ENCODE peak calls at places on chromosome 13, in four cellular contexts. G is A549, F is K562, T is GM12878. X is an unnamed sample.

GRCh38 chr13:94343243-94343585 is 136.3 kb downstream of the DCT start:
- DNase-seq in G (no peak), F (no peak), T (no peak), X (no peak)

GRCh38 chr13:33053397-33054066 is 37.3 kb downstream of the KL start:
- DNase-seq in T (no peak), F (no peak), G (no peak), X (no peak)

GRCh38 chr13:107838592-107839161 is 376.7 kb downstream of the LIG4 start:
- DNase-seq in T (no peak), G (no peak), F (no peak), X (no peak)

GRCh38 chr13:49302222-49302621 is 54.5 kb downstream of the CDADC1 start:
- DNase-seq in G (no peak), T (no peak), F (no peak), X (no peak)

GRCh38 chr13:32257649-32258048 is 57.5 kb downstream of the ZAR1L start:
- DNase-seq in G (no peak), F (no peak), T (no peak), X (no peak)

GRCh38 chr13:112626124-112626523 is 38.2 kb upstream of the TUBGCP3 start:
- DNase-seq in G (no peak), T (no peak), F (no peak), X (no peak)

GRCh38 chr13:90696254-90696653 is 651.2 kb upstream of the MIR17HG start:
- DNase-seq in T (no peak), G (peak; percentile 4), F (no peak), X (no peak)

GRCh38 chr13:50011461-50011860 is 3.8 kb upstream of the KCNRG start:
- DNase-seq in T (no peak), F (no peak), G (no peak), X (no peak)

GRCh38 chr13:101523732-101524131 is 71.3 kb downstream of the ITGBL1 start:
- DNase-seq in T (no peak), F (no peak), G (no peak), X (no peak)

GRCh38 chr13:25927966-25928365 is 123.8 kb downstream of the SHISA2 start:
- DNase-seq in T (no peak), G (no peak), F (no peak), X (no peak)

GRCh38 chr13:77416666-77417212 is 89.8 kb upstream of the MYCBP2 start:
- DNase-seq in F (no peak), G (no peak), T (no peak), X (no peak)

GRCh38 chr13:99374169-99374991 is 67.2 kb upstream of the GPR183 start:
- DNase-seq in G (no peak), F (no peak), T (no peak), X (no peak)

GRCh38 chr13:49112782-49113525 is 107.2 kb upstream of the MLNR start:
- DNase-seq in F (peak; percentile 11), T (no peak), G (no peak), X (no peak)

GRCh38 chr13:65914707-65915106 is 1315.4 kb downstream of the PCDH9 start:
- DNase-seq in G (no peak), T (no peak), F (no peak), X (no peak)

GRCh38 chr13:111270765-111271164 is 49.7 kb upstream of the TEX29 start:
- DNase-seq in T (no peak), G (no peak), F (no peak), X (no peak)

GRCh38 chr13:23799945-23800344 is 89.3 kb downstream of the MIPEP start:
- DNase-seq in T (peak; percentile 84), F (no peak), G (no peak), X (no peak)

GRCh38 chr13:101838305-101838835 is 385.9 kb downstream of the ITGBL1 start:
- DNase-seq in T (no peak), G (no peak), F (no peak), X (no peak)

GRCh38 chr13:111184685-111185401 is 69.7 kb downstream of the ARHGEF7 start:
- DNase-seq in G (no peak), F (no peak), T (peak; percentile 93), X (no peak)

GRCh38 chr13:40668335-40668734 is 1.9 kb upstream of the FOXO1 start:
- DNase-seq in G (peak; percentile 47), F (peak; percentile 55), T (no peak), X (peak; percentile 51)

GRCh38 chr13:114134111-114134943 is 1.9 kb upstream of the RASA3 start:
- DNase-seq in T (no peak), F (no peak), G (no peak), X (no peak)

GRCh38 chr13:43411741-43412140 is 375.0 kb downstream of the ENOX1 start:
- DNase-seq in T (no peak), F (no peak), G (no peak), X (no peak)

GRCh38 chr13:43405457-43405856 is 381.3 kb downstream of the ENOX1 start:
- DNase-seq in G (peak; percentile 25), T (no peak), F (no peak), X (no peak)

GRCh38 chr13:43407023-43407581 is 379.7 kb downstream of the ENOX1 start:
- DNase-seq in T (no peak), G (no peak), F (no peak), X (no peak)

GRCh38 chr13:43411211-43411610 is 375.6 kb downstream of the ENOX1 start:
- DNase-seq in T (no peak), G (no peak), F (no peak), X (no peak)

GRCh38 chr13:43408274-43408673 is 378.5 kb downstream of the ENOX1 start:
- DNase-seq in G (no peak), F (no peak), T (no peak), X (no peak)
- TF ChIP-seq ESRRA in G (no peak), F (no peak), T (no peak), X (no peak)

GRCh38 chr13:105663182-105663581 is 872.3 kb downstream of the EFNB2 start:
- DNase-seq in G (no peak), T (no peak), F (no peak), X (no peak)

GRCh38 chr13:105670179-105671015 is 865.1 kb downstream of the EFNB2 start:
- DNase-seq in F (no peak), G (peak; percentile 6), T (no peak), X (no peak)

GRCh38 chr13:105660550-105660949 is 874.9 kb downstream of the EFNB2 start:
- DNase-seq in G (no peak), T (no peak), F (no peak), X (no peak)

GRCh38 chr13:105665284-105665683 is 870.2 kb downstream of the EFNB2 start:
- DNase-seq in G (no peak), T (no peak), F (no peak), X (no peak)
- TF ChIP-seq ESRRA in G (no peak), T (no peak), F (no peak), X (no peak)

GRCh38 chr13:59679239-59679638 is 484.5 kb downstream of the DIAPH3 start:
- DNase-seq in F (no peak), T (no peak), G (no peak), X (no peak)
- TF ChIP-seq ESRRA in F (no peak), T (no peak), G (no peak), X (no peak)

GRCh38 chr13:28607187-28607955 is 51.6 kb upstream of the POMP start:
- DNase-seq in G (no peak), T (peak; percentile 12), F (no peak), X (no peak)

GRCh38 chr13:28611021-28611420 is 47.9 kb upstream of the POMP start:
- DNase-seq in T (no peak), F (no peak), G (no peak), X (no peak)

GRCh38 chr13:28609381-28609780 is 49.5 kb upstream of the POMP start:
- DNase-seq in F (no peak), T (no peak), G (no peak), X (no peak)

GRCh38 chr13:28611654-28612131 is 47.2 kb upstream of the POMP start:
- DNase-seq in T (no peak), F (no peak), G (no peak), X (no peak)

DNA sequence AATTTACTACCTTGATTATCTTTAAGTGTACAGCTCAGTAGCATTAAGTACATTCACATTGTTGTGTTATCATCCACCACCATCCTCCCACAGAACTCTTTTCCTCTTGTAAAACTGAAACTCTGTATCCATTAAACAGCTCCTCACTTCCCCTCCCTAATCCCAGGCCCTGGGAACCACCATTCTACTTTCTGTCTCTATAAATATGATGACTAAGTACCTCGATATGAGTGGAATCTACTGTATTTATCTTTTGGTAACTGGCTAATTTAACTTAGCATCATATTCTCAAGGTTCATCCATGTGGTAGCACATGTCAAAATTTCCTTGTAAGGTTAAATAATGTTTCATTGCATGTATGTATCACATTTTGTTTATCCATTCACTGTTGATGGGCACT is 49.0 kb upstream of the POMP start:
- DNase-seq in G (no peak), F (no peak), T (no peak), X (no peak)
- TF ChIP-seq ESRRA in G (no peak), F (no peak), T (no peak), X (no peak)

GRCh38 chr13:83879431-83880171 is 2.7 kb downstream of the SLITRK1 start:
- DNase-seq in G (no peak), F (no peak), T (no peak), X (no peak)

GRCh38 chr13:83880275-83881027 is 1.8 kb downstream of the SLITRK1 start:
- DNase-seq in F (no peak), G (no peak), T (no peak), X (peak; percentile 13)

GRCh38 chr13:83878691-83879410 is 3.4 kb downstream of the SLITRK1 start:
- DNase-seq in T (no peak), F (no peak), G (no peak), X (peak; percentile 26)

GRCh38 chr13:83876546-83876945 is 5.7 kb downstream of the SLITRK1 start:
- DNase-seq in G (no peak), T (peak; percentile 31), F (no peak), X (no peak)

DNA sequence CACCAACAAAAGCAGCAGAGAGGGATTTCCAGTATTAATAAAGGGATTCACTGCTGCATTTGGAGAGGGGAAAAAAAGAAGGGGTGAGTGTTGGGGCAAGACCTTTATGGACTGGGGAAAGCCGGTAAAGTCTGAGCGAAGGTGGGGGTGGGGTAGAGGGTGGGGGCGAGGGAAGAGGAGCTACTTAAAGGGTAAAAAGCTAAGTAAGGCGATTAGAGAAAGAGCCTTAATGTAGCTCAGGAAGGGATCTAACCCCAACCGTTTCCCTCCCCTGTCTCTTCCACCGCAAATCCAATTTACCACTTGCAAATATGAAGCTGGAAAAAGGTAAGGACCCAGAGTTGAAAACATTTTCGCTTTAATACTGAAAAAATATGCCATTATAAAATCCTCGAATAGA is 4.4 kb downstream of the SLITRK1 start:
- DNase-seq in T (no peak), G (no peak), F (no peak), X (no peak)
- TF ChIP-seq ESRRA in T (no peak), G (no peak), F (no peak), X (no peak)